ENCODE peak calls at places on chromosomes 16 and 17, in four cellular contexts. One of them, this sample, is unnamed.

GRCh38 chr17:11240841-11241610 is at the start of gene SHISA6:
- DNase-seq in kidney epithelial cell: no peak
- DNase-seq in left ventricle myocardium inferior: no peak
- DNase-seq in AG08395: no peak
- DNase-seq in this sample: no peak

GRCh38 chr17:82981141-82981540 is 98.3 kb upstream of the METRNL start:
- DNase-seq in kidney epithelial cell: no peak
- DNase-seq in left ventricle myocardium inferior: no peak
- DNase-seq in AG08395: no peak
- DNase-seq in this sample: no peak

GRCh38 chr17:81400939-81401726 is 5.9 kb downstream of the BAHCC1 start:
- DNase-seq in AG08395: no peak
- DNase-seq in left ventricle myocardium inferior: peak
- DNase-seq in kidney epithelial cell: no peak
- DNase-seq in this sample: no peak

GRCh38 chr16:71870818-71871217 is 13.2 kb downstream of the ZNF821 start:
- DNase-seq in left ventricle myocardium inferior: no peak
- DNase-seq in AG08395: no peak
- DNase-seq in kidney epithelial cell: no peak
- DNase-seq in this sample: no peak

GRCh38 chr17:79930077-79930785 is 91.0 kb upstream of the CBX4 start:
- DNase-seq in kidney epithelial cell: no peak
- DNase-seq in AG08395: no peak
- DNase-seq in left ventricle myocardium inferior: no peak
- DNase-seq in this sample: no peak

GRCh38 chr16:57306676-57307341 is 22.3 kb upstream of the PLLP start:
- DNase-seq in AG08395: no peak
- DNase-seq in left ventricle myocardium inferior: no peak
- DNase-seq in kidney epithelial cell: no peak
- DNase-seq in this sample: no peak

GRCh38 chr16:1279945-1280589 is 24.2 kb downstream of the TPSD1 start:
- DNase-seq in left ventricle myocardium inferior: no peak
- DNase-seq in AG08395: no peak
- DNase-seq in kidney epithelial cell: no peak
- DNase-seq in this sample: no peak

GRCh38 chr16:58582971-58583765 is 46.5 kb downstream of the CNOT1 start:
- DNase-seq in kidney epithelial cell: no peak
- DNase-seq in left ventricle myocardium inferior: no peak
- DNase-seq in AG08395: no peak
- DNase-seq in this sample: no peak

GRCh38 chr16:28298511-28298878 is 6.2 kb downstream of the SBK1 start:
- DNase-seq in kidney epithelial cell: no peak
- DNase-seq in AG08395: no peak
- DNase-seq in left ventricle myocardium inferior: no peak
- DNase-seq in this sample: no peak